ENCODE peak calls at places on chromosomes 16 and 17, in four cellular contexts. One of them, this sample, is unnamed.

GRCh38 chr16:56841233-56841632 is 23.8 kb upstream of the SLC12A3 start:
- DNase-seq in WTC11: no peak
- DNase-seq in HEK293T: no peak
- DNase-seq in K562: no peak
- DNase-seq in this sample: no peak

GRCh38 chr17:31596382-31597323 is 205.2 kb downstream of the RAB11FIP4 start:
- DNase-seq in WTC11: no peak
- DNase-seq in HEK293T: no peak
- DNase-seq in K562: no peak
- DNase-seq in this sample: peak

GRCh38 chr17:27533874-27534815 is 77.9 kb downstream of the KSR1 start:
- DNase-seq in WTC11: peak
- DNase-seq in HEK293T: no peak
- DNase-seq in K562: no peak
- DNase-seq in this sample: no peak

GRCh38 chr16:4179020-4179419 is 62.8 kb upstream of the ADCY9 start:
- DNase-seq in WTC11: no peak
- DNase-seq in HEK293T: no peak
- DNase-seq in K562: peak
- DNase-seq in this sample: peak

GRCh38 chr17:7403043-7403901 is 625 bp downstream of the TMEM256 start:
- DNase-seq in WTC11: peak
- DNase-seq in HEK293T: peak
- DNase-seq in K562: peak
- DNase-seq in this sample: peak

GRCh38 chr17:32253117-32253611 is 12.5 kb upstream of the RHBDL3 start:
- DNase-seq in WTC11: peak
- DNase-seq in HEK293T: peak
- DNase-seq in K562: peak
- DNase-seq in this sample: peak

GRCh38 chr17:80658821-80659220 is 114.2 kb downstream of the RPTOR start:
- DNase-seq in WTC11: no peak
- DNase-seq in HEK293T: no peak
- DNase-seq in K562: no peak
- DNase-seq in this sample: no peak

GRCh38 chr17:2084129-2084765 is 29.3 kb downstream of the HIC1 start:
- DNase-seq in WTC11: no peak
- DNase-seq in HEK293T: no peak
- DNase-seq in K562: peak
- DNase-seq in this sample: no peak

GRCh38 chr17:48908853-48909394 is 717 bp downstream of the UBE2Z start:
- DNase-seq in WTC11: peak
- DNase-seq in HEK293T: peak
- DNase-seq in K562: peak
- DNase-seq in this sample: peak

GRCh38 chr17:74513987-74514631 is 17.2 kb downstream of the CD300LB start:
- DNase-seq in WTC11: no peak
- DNase-seq in HEK293T: peak
- DNase-seq in K562: peak
- DNase-seq in this sample: peak

GRCh38 chr16:12127244-12127643 is 150.7 kb downstream of the SNX29 start:
- DNase-seq in WTC11: no peak
- DNase-seq in HEK293T: no peak
- DNase-seq in K562: no peak
- DNase-seq in this sample: no peak
- TF ChIP-seq ELF4 in WTC11: no peak
- TF ChIP-seq ELF4 in HEK293T: no peak
- TF ChIP-seq ELF4 in K562: no peak
- TF ChIP-seq ELF4 in this sample: no peak

GRCh38 chr16:54062361-54063346 is 223.9 kb downstream of the IRX3 start:
- DNase-seq in WTC11: no peak
- DNase-seq in HEK293T: no peak
- DNase-seq in K562: no peak
- DNase-seq in this sample: no peak

GRCh38 chr16:54063374-54063773 is 223.2 kb downstream of the IRX3 start:
- DNase-seq in WTC11: no peak
- DNase-seq in HEK293T: no peak
- DNase-seq in K562: no peak
- DNase-seq in this sample: no peak

GRCh38 chr16:54061454-54061853 is 225.1 kb downstream of the IRX3 start:
- DNase-seq in WTC11: no peak
- DNase-seq in HEK293T: no peak
- DNase-seq in K562: no peak
- DNase-seq in this sample: no peak

GRCh38 chr16:54059319-54059718 is 227.3 kb downstream of the IRX3 start:
- DNase-seq in WTC11: no peak
- DNase-seq in HEK293T: peak
- DNase-seq in K562: no peak
- DNase-seq in this sample: no peak

GRCh38 chr16:54060599-54061355 is 225.8 kb downstream of the IRX3 start:
- DNase-seq in WTC11: no peak
- DNase-seq in HEK293T: no peak
- DNase-seq in K562: no peak
- DNase-seq in this sample: no peak
- TF ChIP-seq ELF4 in WTC11: no peak
- TF ChIP-seq ELF4 in HEK293T: no peak
- TF ChIP-seq ELF4 in K562: no peak
- TF ChIP-seq ELF4 in this sample: no peak

GRCh38 chr16:82824408-82824807 is 197.6 kb downstream of the CDH13 start:
- DNase-seq in WTC11: no peak
- DNase-seq in HEK293T: no peak
- DNase-seq in K562: peak
- DNase-seq in this sample: no peak
- TF ChIP-seq ELF4 in WTC11: no peak
- TF ChIP-seq ELF4 in HEK293T: no peak
- TF ChIP-seq ELF4 in K562: no peak
- TF ChIP-seq ELF4 in this sample: no peak

GRCh38 chr17:16287563-16288027 is 65.7 kb downstream of the CENPV start:
- DNase-seq in WTC11: no peak
- DNase-seq in HEK293T: no peak
- DNase-seq in K562: peak
- DNase-seq in this sample: peak
- TF ChIP-seq ELF4 in WTC11: no peak
- TF ChIP-seq ELF4 in HEK293T: no peak
- TF ChIP-seq ELF4 in K562: no peak
- TF ChIP-seq ELF4 in this sample: no peak

DNA sequence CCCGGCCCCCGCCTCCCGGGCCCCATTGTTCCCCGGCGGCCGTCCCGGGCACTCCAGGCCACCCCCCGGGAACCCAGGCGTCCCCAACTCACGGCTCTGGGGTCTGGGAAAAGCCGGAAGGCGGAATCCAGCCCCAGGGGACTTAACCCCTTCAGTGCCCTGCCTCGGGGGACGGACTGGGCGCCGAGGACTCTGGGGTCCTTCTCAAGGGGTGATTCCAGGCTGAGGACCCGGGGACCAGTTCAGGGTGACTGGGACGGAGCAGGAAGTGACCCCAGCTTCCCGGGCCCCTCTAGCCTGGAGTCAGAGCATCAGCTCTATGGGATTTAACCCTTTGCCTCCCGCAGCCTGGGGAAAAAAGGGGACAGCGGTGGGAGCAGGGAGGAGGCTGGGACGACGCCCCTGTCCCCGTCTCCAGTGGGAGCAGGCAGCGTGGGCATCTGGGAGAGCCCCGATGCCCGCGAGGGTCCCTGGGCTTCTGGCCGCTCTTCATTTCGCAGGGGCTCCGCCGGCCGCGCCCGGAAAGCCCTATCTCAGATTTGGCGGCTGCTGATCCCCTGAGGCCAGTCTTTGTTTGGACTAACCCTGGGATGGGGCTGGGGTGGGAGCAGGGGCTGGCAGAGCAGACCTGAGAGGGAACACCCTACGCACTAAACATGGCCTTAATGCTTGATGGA is at the start of gene ZNF629:
- DNase-seq in WTC11: peak
- DNase-seq in HEK293T: peak
- DNase-seq in K562: peak
- DNase-seq in this sample: peak
- TF ChIP-seq ELF4 in WTC11: no peak
- TF ChIP-seq ELF4 in HEK293T: peak
- TF ChIP-seq ELF4 in K562: no peak
- TF ChIP-seq ELF4 in this sample: peak

DNA sequence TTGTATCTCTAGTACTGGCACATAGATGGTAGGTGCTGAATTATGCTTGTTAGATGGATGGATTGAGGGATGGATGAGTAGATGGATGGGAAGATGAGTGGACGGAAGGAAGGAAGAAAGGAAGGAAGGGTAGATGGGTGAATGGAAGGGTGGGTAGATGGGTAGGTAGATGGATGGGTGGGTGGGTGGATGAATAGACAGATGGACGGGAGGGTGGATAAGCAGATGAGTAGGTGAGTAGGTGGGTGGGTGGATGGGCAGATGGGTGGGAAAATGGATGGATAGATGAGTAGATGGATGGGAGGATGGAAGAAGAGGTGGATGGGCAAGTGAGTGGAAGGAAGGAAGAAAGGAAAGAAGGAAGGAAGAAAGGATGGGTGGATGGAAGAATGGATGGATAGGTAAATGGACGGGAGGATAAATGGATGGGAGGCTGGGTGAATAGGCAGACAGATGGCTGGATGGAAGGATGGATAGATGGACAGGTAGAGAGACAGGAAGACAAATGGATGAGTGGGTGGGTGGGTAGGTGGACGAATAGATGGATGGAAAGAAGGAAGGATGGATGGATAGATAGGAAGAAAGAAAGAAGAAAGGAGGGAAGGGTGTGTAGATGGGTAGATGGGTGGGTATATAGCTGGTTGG is 56.9 kb downstream of the MYH11 start:
- DNase-seq in WTC11: no peak
- DNase-seq in HEK293T: no peak
- DNase-seq in K562: no peak
- DNase-seq in this sample: no peak
- TF ChIP-seq ELF4 in WTC11: no peak
- TF ChIP-seq ELF4 in HEK293T: no peak
- TF ChIP-seq ELF4 in K562: no peak
- TF ChIP-seq ELF4 in this sample: no peak

GRCh38 chr16:71637398-71637797 is 11.4 kb downstream of the MARVELD3 start:
- DNase-seq in WTC11: peak
- DNase-seq in HEK293T: peak
- DNase-seq in K562: no peak
- DNase-seq in this sample: no peak
- TF ChIP-seq ELF4 in WTC11: no peak
- TF ChIP-seq ELF4 in HEK293T: no peak
- TF ChIP-seq ELF4 in K562: no peak
- TF ChIP-seq ELF4 in this sample: no peak

DNA sequence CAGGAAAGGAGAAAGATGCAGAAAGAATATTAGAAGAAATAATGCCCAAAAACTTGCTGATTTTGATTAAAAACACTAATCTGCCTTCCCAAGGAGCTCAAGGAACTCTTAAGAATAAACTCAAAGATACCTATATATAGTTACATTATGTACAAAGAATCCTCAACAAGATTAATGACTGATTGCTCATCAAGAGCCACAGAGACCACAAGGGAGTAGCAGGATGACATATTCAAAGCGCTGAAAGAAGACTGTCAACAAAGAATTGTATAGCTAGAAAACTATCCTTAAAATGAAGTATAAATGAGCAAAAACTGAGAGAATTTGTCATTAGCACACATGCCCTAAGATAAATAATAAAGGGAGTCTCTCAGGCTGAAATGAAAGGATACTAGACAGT is 6.2 kb downstream of the LPCAT2 start:
- DNase-seq in WTC11: no peak
- DNase-seq in HEK293T: no peak
- DNase-seq in K562: no peak
- DNase-seq in this sample: no peak
- TF ChIP-seq ELF4 in WTC11: no peak
- TF ChIP-seq ELF4 in HEK293T: no peak
- TF ChIP-seq ELF4 in K562: no peak
- TF ChIP-seq ELF4 in this sample: no peak

DNA sequence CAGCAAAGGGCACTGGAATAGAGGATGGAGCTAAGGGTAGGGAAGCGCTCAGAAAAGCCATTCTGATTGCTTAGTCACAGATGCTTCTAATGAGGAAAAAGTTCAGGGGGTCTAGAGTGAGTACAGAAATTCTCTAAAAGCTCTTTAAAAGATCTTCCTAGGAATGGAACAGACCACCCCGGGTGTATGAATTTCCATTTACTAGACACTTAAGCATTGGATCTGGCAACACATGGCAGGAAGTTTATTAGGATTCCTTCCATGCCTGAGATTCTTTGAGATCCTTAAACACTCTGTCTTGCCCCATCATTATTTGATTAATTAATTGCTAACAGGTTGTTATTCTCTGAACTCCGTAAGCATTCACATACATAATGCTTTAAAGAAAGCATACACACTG is 8.5 kb downstream of the KRTAP9-7 start:
- DNase-seq in WTC11: no peak
- DNase-seq in HEK293T: no peak
- DNase-seq in K562: no peak
- DNase-seq in this sample: peak
- TF ChIP-seq ELF4 in WTC11: no peak
- TF ChIP-seq ELF4 in HEK293T: no peak
- TF ChIP-seq ELF4 in K562: no peak
- TF ChIP-seq ELF4 in this sample: no peak

This sample was measured in HepG2.